ENCODE peak calls at places on chromosomes 13 and 19, in seven cellular contexts. Q, Z, T, J, C, H and M are unnamed samples.

GRCh38 chr19:39677931-39678889 is 22.5 kb downstream of the LGALS16 start:
- DNase-seq in J (no peak), T (peak; percentile 62), Z (peak; percentile 39), C (peak; percentile 18), H (no peak), Q (no peak), M (peak; percentile 57)

GRCh38 chr13:29925457-29925856 is 75.0 kb upstream of the UBL3 start:
- DNase-seq in Q (peak; percentile 95), C (peak; percentile 90), J (peak; percentile 55), H (peak; percentile 83), T (peak; percentile 91), Z (peak; percentile 78), M (peak; percentile 76)

GRCh38 chr13:68275758-68276157 is 1045.6 kb upstream of the PCDH9 start:
- DNase-seq in J (no peak), C (no peak), H (no peak), Q (no peak), Z (no peak), T (no peak), M (no peak)

GRCh38 chr13:97567510-97568243 is 133.7 kb downstream of the RAP2A start:
- DNase-seq in C (peak; percentile 80), Q (peak; percentile 66), H (peak; percentile 28), J (no peak), T (peak; percentile 61), Z (peak; percentile 50), M (no peak)

GRCh38 chr13:65468628-65469027 is 1761.5 kb downstream of the PCDH9 start:
- DNase-seq in Q (no peak), J (no peak), C (no peak), H (no peak), T (no peak), Z (peak; percentile 46), M (no peak)

GRCh38 chr13:41352935-41353801 is 42.1 kb downstream of the NAA16 start:
- DNase-seq in J (no peak), Z (peak; percentile 59), T (no peak), H (no peak), C (peak; percentile 51), Q (no peak), M (no peak)

GRCh38 chr19:31825134-31826094 is 476.2 kb upstream of the TSHZ3 start:
- DNase-seq in Q (no peak), T (no peak), Z (no peak), C (no peak), H (no peak), J (no peak), M (no peak)

GRCh38 chr19:41353466-41354342 is at the start of gene TGFB1:
- DNase-seq in J (peak; percentile 89), Q (peak; percentile 95), H (peak; percentile 90), Z (peak; percentile 87), T (peak; percentile 85), C (peak; percentile 92), M (peak; percentile 63)

GRCh38 chr19:33329727-33330126 is 27.4 kb upstream of the CEBPA start:
- DNase-seq in H (no peak), Z (no peak), C (no peak), T (no peak), Q (no peak), J (no peak), M (no peak)

GRCh38 chr19:14187586-14187985 is 18.4 kb downstream of the ADGRL1 start:
- DNase-seq in C (no peak), Z (no peak), T (no peak), H (no peak), Q (no peak), J (no peak), M (no peak)
- H3K4me1 ChIP-seq in C (no peaks in the 10 kb centered on the region), Z (no peaks in the 10 kb centered on the region), T (no peaks in the 10 kb centered on the region), H (no peaks in the 10 kb centered on the region), Q (no peaks in the 10 kb centered on the region), J (no peaks in the 10 kb centered on the region), M (no peaks in the 10 kb centered on the region)

DNA sequence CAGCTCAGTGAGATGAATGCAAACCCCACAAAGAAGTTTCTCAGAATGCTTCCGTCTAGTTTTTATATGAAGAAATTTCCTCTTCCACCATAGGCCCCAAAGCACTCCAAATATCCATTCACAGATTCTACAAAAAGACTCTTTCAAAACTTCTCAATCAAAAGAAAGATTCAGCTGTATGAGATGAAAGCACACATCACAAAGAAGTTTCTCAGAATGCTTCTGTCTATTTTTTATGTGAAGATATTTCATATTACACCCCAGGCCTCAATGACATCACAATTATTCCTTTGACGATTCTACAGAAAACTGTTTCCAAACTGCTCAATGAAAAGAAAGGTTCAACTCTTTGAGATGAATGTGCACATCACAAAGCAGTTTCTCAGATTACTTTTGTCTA is 1819.4 kb downstream of the UQCRFS1 start:
- DNase-seq in Z (no peak), C (no peak), Q (no peak), T (no peak), J (no peak), H (no peak), M (no peak)
- H3K9me3 ChIP-seq in Z (peaks cover 12% of the 10 kb centered on the region), C (peaks cover 48% of the 10 kb centered on the region), Q (peaks cover 17% of the 10 kb centered on the region), T (peaks cover 5% of the 10 kb centered on the region), J (peaks cover 90% of the 10 kb centered on the region), H (peaks cover 2% of the 10 kb centered on the region), M (no peaks in the 10 kb centered on the region)

GRCh38 chr13:32736648-32737047 is 150.4 kb downstream of the PDS5B start:
- DNase-seq in C (no peak), Z (no peak), T (no peak), J (no peak), H (no peak), Q (no peak), M (no peak)
- H3K4me3 ChIP-seq in C (no peak overlapping the region), Z (no peak overlapping the region), T (no peak overlapping the region), J (peak overlapping the region; percentile 55), H (peak overlapping the region; percentile 50), Q (peak overlapping the region; percentile 41), M (peak overlapping the region; percentile 18)

GRCh38 chr13:91058066-91058465 is 289.4 kb upstream of the MIR17HG start:
- DNase-seq in J (no peak), Q (no peak), C (peak; percentile 37), Z (no peak), T (no peak), H (no peak), M (no peak)
- H3K4me1 ChIP-seq in J (no peaks in the 10 kb centered on the region), Q (no peaks in the 10 kb centered on the region), C (no peaks in the 10 kb centered on the region), Z (no peaks in the 10 kb centered on the region), T (no peaks in the 10 kb centered on the region), H (no peaks in the 10 kb centered on the region), M (no peaks in the 10 kb centered on the region)

DNA sequence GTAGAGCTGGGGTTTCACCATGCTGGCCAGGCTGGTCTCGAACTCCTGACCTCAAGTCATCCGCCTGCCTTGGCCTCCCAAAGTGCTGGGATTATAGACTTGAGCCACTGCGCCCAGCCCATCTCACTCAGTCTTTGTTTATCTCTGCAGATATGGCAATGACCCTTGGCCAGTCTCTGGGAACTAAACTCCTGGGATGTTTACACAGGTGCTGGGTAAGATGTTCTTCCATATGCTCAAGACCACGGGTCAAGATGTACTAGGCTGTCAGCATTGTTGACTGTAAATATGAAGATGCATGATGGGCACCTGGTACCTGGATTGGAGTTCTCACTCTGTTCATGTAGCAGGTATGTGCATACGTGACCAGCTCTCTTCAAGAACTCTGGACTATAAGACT is 35.8 kb downstream of the ZNF473 start:
- DNase-seq in H (no peak), Q (no peak), T (no peak), Z (no peak), C (no peak), J (no peak), M (no peak)
- H3K9me3 ChIP-seq in H (peaks cover 12% of the 10 kb centered on the region), Q (peaks cover 27% of the 10 kb centered on the region), T (peaks cover 25% of the 10 kb centered on the region), Z (peaks cover 26% of the 10 kb centered on the region), C (no peaks in the 10 kb centered on the region), J (peaks cover 43% of the 10 kb centered on the region), M (peaks cover 5% of the 10 kb centered on the region)

DNA sequence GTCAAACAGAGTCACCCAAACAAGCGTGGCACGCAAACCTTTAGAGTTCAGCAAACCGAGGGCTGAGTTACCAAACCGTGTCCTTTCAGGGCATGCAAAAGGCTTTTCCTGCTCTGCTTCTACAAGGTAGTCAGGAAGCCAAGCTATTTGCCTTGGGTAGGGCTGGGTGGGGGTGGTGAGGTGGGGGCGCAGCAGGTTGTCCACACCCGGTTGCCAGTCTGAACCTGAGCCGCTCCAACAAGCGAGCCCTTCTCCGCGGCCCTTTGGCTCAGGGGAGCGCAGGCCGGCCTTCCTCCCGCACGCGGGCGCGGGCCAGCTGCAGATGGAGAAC is 347 bp upstream of the CLDN10 start:
- DNase-seq in C (no peak), T (no peak), Z (no peak), H (peak; percentile 11), Q (no peak), J (no peak), M (no peak)
- H3K4me3 ChIP-seq in C (no peak overlapping the region), T (no peak overlapping the region), Z (no peak overlapping the region), H (peak overlapping the region; percentile 33), Q (no peak overlapping the region), J (peak overlapping the region; percentile 55), M (no peak overlapping the region)